ENCODE peak calls at places on chromosomes 3 and 15, in eight cellular contexts. G is endothelial cell of umbilical vein, T is right lobe of liver, F is body of pancreas, Z is stomach, D is IMR-90, C is adrenal gland, A is A549. W is an unnamed sample.

GRCh38 chr15:40367673-40368611 is 9.9 kb downstream of the DISP2 start:
- DNase-seq in A (peak), G (peak), F (peak), C (peak), Z (peak), T (peak), D (peak), W (peak)

GRCh38 chr3:38307599-38307998 is 25.5 kb downstream of the SLC22A14 start:
- DNase-seq in C (no peak), D (no peak), A (no peak), T (no peak), Z (no peak), F (no peak), G (no peak), W (no peak)

GRCh38 chr15:67601008-67601620 is 58.6 kb downstream of the MAP2K5 start:
- DNase-seq in F (no peak), G (no peak), Z (no peak), T (no peak), C (no peak), D (peak), A (no peak), W (no peak)

GRCh38 chr3:194676471-194676870 is 4.5 kb upstream of the LSG1 start:
- DNase-seq in T (no peak), C (no peak), Z (no peak), G (no peak), D (no peak), A (no peak), F (no peak), W (no peak)

GRCh38 chr3:183061431-183062172 is 37.7 kb downstream of the MCCC1 start:
- DNase-seq in G (no peak), T (no peak), F (no peak), A (no peak), D (peak), C (no peak), Z (no peak), W (no peak)

GRCh38 chr3:166634091-166634746 is 745.9 kb downstream of the ZBBX start:
- DNase-seq in Z (no peak), G (no peak), F (no peak), T (no peak), D (no peak), A (no peak), C (no peak), W (no peak)

GRCh38 chr3:149936812-149937230 is 33.9 kb downstream of the PFN2 start:
- DNase-seq in A (peak), F (peak), T (no peak), Z (peak), G (peak), C (peak), D (peak), W (peak)

GRCh38 chr15:61115679-61116078 is 113.4 kb downstream of the RORA start:
- DNase-seq in C (no peak), Z (no peak), D (peak), G (no peak), A (no peak), T (no peak), F (no peak), W (no peak)

GRCh38 chr15:46088486-46089437 is 453.9 kb downstream of the SQOR start:
- DNase-seq in T (no peak), C (no peak), A (no peak), F (no peak), Z (no peak), D (peak), G (peak), W (no peak)

GRCh38 chr15:62928242-62928995 is 114.1 kb upstream of the TPM1 start:
- DNase-seq in A (peak), D (peak), T (no peak), F (no peak), C (peak), G (peak), Z (no peak), W (no peak)

GRCh38 chr3:12993623-12994356 is 79.4 kb downstream of the IQSEC1 start:
- DNase-seq in F (peak), D (no peak), G (peak), Z (peak), C (no peak), T (no peak), A (peak), W (peak)

GRCh38 chr3:46712191-46713047 is 5.2 kb downstream of the PRSS50 start:
- DNase-seq in Z (no peak), F (no peak), C (no peak), D (no peak), A (no peak), G (no peak), T (peak), W (peak)

GRCh38 chr15:35545316-35545824 is 595 bp downstream of the DPH6 start:
- DNase-seq in Z (peak), A (peak), D (peak), F (peak), C (peak), T (no peak), G (peak), W (peak)

GRCh38 chr3:195081242-195081963 is 189.6 kb downstream of the XXYLT1 start:
- DNase-seq in F (no peak), C (no peak), G (peak), Z (peak), A (no peak), D (peak), T (peak), W (no peak)

GRCh38 chr3:47603332-47603731 is 24.7 kb upstream of the CSPG5 start:
- DNase-seq in C (no peak), T (no peak), A (no peak), Z (no peak), G (no peak), D (no peak), F (no peak), W (no peak)

GRCh38 chr3:186588619-186589018 is 18.1 kb downstream of the DNAJB11 start:
- DNase-seq in C (no peak), D (no peak), T (no peak), F (no peak), G (no peak), A (no peak), Z (no peak), W (no peak)

GRCh38 chr3:115986555-115987207 is 363.4 kb downstream of the GAP43 start:
- DNase-seq in Z (no peak), G (no peak), D (peak), C (no peak), T (no peak), F (no peak), A (peak), W (no peak)

GRCh38 chr3:43379343-43379742 is 93.0 kb downstream of the SNRK start:
- DNase-seq in Z (no peak), G (no peak), A (no peak), D (peak), C (no peak), F (no peak), T (no peak), W (peak)

GRCh38 chr3:134155456-134155855 is 95.2 kb downstream of the RYK start:
- DNase-seq in F (no peak), Z (no peak), D (no peak), T (no peak), C (no peak), A (no peak), G (no peak), W (no peak)

GRCh38 chr15:99143655-99144610 is 39.1 kb downstream of the SYNM start:
- DNase-seq in T (peak), D (peak), F (peak), Z (peak), C (peak), A (no peak), G (no peak), W (peak)

GRCh38 chr15:39202641-39203040 is 378.2 kb upstream of the THBS1 start:
- DNase-seq in C (no peak), G (no peak), A (no peak), T (no peak), D (no peak), Z (no peak), F (no peak), W (no peak)

GRCh38 chr3:81922404-81922803 is 161.0 kb upstream of the GBE1 start:
- DNase-seq in D (no peak), C (no peak), A (no peak), G (no peak), T (no peak), F (no peak), Z (no peak), W (no peak)

GRCh38 chr3:151379083-151379734 is 5.3 kb downstream of the P2RY12 start:
- DNase-seq in A (peak), C (no peak), Z (no peak), T (no peak), F (peak), D (no peak), G (peak), W (peak)

GRCh38 chr3:151933224-151933858 is 59.9 kb downstream of the SUCNR1 start:
- DNase-seq in G (no peak), D (no peak), A (no peak), T (no peak), F (no peak), Z (no peak), C (no peak), W (no peak)

GRCh38 chr3:4508048-4508981 is 15.2 kb downstream of the ITPR1 start:
- DNase-seq in T (no peak), A (no peak), Z (no peak), C (no peak), F (no peak), D (no peak), G (no peak), W (no peak)

GRCh38 chr3:23314981-23315805 is 112.1 kb downstream of the UBE2E2 start:
- DNase-seq in C (no peak), G (no peak), F (no peak), Z (no peak), T (no peak), A (no peak), D (peak), W (no peak)

GRCh38 chr15:86690566-86690965 is 610.9 kb downstream of the AGBL1 start:
- DNase-seq in T (no peak), D (no peak), A (no peak), Z (no peak), C (no peak), G (no peak), F (no peak), W (no peak)

GRCh38 chr3:182818296-182818978 is 25.1 kb downstream of the ATP11B start:
- DNase-seq in G (no peak), Z (no peak), C (no peak), D (no peak), A (no peak), F (no peak), T (no peak), W (no peak)

GRCh38 chr15:24956131-24956838 is 1.5 kb downstream of the SNRPN start:
- DNase-seq in A (peak), D (peak), G (peak), C (peak), T (peak), Z (peak), F (peak), W (peak)

GRCh38 chr15:24955549-24955929 is 752 bp downstream of the SNRPN start:
- DNase-seq in A (peak), Z (no peak), T (peak), D (no peak), G (no peak), C (peak), F (peak), W (no peak)

GRCh38 chr15:24957691-24958090 is 2.9 kb downstream of the SNRPN start:
- DNase-seq in F (no peak), G (no peak), D (no peak), C (no peak), A (no peak), T (no peak), Z (no peak), W (no peak)

GRCh38 chr15:24954783-24955548 is at the start of the genes SNRPN and SNURF:
- DNase-seq in Z (peak), G (peak), F (peak), D (peak), A (peak), T (peak), C (peak), W (peak)
- TF ChIP-seq POLR2A in Z (peak), G (peak), F (peak), D (peak), A (peak), T (peak), C (peak), W (peak)

GRCh38 chr15:47715856-47716445 is 1.4 kb upstream of the SEMA6D start:
- DNase-seq in F (peak), C (no peak), T (no peak), G (peak), A (no peak), Z (no peak), D (peak), W (no peak)
- H3K4me3 ChIP-seq in F (no peak), C (no peak), T (no peak), G (no peak), A (no peak), Z (no peak), D (peak), W (no peak)

DNA sequence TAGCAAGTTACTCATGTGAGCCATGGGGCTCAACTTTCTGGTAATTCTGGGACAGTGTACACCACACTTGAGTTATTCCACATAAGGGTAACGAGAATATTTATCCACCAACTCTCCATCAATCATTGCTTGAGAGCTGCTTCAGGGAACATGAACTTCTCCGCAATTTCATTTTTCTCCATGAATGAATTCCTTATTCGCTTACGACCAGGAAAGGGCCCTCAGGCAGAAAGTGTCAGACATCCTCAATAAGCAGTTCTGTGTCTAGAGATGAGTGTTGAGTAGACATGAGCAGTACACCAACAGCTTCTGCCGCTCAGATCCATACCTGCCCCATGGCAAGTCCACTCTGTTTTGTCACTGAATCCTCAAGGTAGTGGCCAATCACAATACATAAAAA is 24.8 kb upstream of the IQCF2 start:
- DNase-seq in G (no peak), T (no peak), Z (no peak), A (no peak), C (no peak), F (no peak), D (no peak), W (no peak)
- TF ChIP-seq POLR2A in G (no peak), T (no peak), Z (no peak), A (no peak), C (no peak), F (no peak), D (no peak), W (no peak)

GRCh38 chr3:66497982-66498671 is 2.7 kb downstream of the LRIG1 start:
- DNase-seq in C (no peak), Z (no peak), T (no peak), D (no peak), G (peak), A (no peak), F (peak), W (no peak)
- H3K4me3 ChIP-seq in C (no peak), Z (peak), T (peak), D (peak), G (peak), A (no peak), F (peak), W (peak)

GRCh38 chr3:107432013-107432515 is 54.8 kb downstream of the CCDC54 start:
- DNase-seq in G (no peak), Z (no peak), A (no peak), T (no peak), C (peak), D (peak), F (no peak), W (peak)

GRCh38 chr3:107430214-107431047 is 53.2 kb downstream of the CCDC54 start:
- DNase-seq in G (no peak), Z (no peak), A (no peak), C (peak), F (no peak), D (peak), T (no peak), W (peak)

GRCh38 chr3:107431048-107431297 is 53.7 kb downstream of the CCDC54 start:
- DNase-seq in T (no peak), D (peak), C (peak), G (peak), Z (no peak), A (no peak), F (no peak), W (peak)

GRCh38 chr3:107432646-107433045 is 55.4 kb downstream of the CCDC54 start:
- DNase-seq in T (no peak), Z (no peak), A (no peak), F (no peak), D (no peak), C (no peak), G (no peak), W (no peak)

DNA sequence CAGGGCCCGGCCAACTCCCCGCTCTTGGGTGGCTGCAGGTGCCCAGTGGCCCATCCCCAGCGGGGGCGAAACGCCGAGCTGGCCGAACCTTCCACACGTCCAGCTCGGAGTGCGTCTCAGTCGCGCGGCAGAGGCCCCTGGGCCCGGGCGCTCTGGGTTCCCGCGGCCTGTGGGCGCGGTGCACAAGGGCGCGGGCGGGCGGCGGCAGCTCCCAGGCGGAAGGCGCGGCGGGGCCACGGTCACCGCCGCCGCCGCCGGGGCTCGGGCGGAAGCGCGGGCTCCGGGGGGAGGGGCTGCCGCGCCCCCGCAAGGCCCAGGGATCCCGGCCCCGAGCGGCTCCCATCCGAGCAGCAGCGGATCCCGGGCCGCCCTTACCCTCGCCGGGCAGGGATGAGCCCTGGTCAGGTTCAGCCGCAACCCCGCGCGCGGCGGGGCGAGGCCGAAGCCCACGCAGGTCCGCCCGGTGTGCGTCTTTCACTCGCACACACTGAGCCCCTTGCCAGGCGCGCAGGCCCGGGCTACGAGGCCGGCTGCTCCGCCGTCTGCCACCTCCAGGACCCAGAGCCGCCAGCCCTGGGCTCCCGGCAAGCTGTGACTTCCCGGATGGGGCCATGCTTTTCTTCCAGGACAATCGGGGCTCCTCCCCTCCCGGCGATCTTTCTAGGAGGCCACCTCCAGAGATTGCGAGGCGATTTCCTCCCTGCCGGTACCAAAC is 54.2 kb downstream of the CCDC54 start:
- DNase-seq in T (peak), D (peak), F (peak), Z (peak), A (peak), G (peak), C (peak), W (peak)
- TF ChIP-seq POLR2A in T (peak), D (no peak), F (peak), Z (peak), A (peak), G (peak), C (peak), W (peak)

DNA sequence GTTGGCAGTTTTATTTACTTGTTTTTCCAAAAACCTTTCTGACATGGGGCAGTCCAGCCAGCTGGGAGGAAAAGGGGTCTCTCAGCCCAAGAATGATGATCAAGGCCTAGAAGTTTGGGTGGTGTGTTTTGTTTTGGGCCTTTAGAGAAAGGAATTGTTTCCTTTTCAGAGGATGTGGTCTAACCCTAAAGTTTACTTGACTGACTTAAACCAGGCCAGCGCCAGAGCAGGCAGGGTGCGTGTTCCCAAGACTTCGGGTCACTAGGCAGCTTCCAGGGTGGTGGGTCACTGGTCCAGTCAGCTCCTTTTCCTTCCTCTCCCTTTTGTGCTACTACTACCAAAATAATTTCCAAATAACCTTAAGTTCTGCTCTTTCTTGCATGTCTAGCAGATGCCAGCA is 4.9 kb downstream of the FLNB start:
- DNase-seq in C (no peak), G (no peak), F (no peak), T (no peak), Z (no peak), A (no peak), D (no peak), W (no peak)
- H3K4me3 ChIP-seq in C (no peak), G (peak), F (no peak), T (no peak), Z (peak), A (peak), D (no peak), W (no peak)

GRCh38 chr3:20039765-20040475 is at the start of gene KAT2B:
- DNase-seq in F (peak), G (peak), A (peak), C (peak), Z (peak), T (peak), D (peak), W (peak)
- TF ChIP-seq POLR2A in F (peak), G (no peak), A (no peak), C (peak), Z (peak), T (peak), D (no peak), W (peak)

GRCh38 chr3:173588547-173588946 is 191.0 kb downstream of the NLGN1 start:
- DNase-seq in G (no peak), C (no peak), A (no peak), Z (no peak), D (no peak), F (no peak), T (no peak), W (no peak)

GRCh38 chr3:173584834-173585831 is 187.6 kb downstream of the NLGN1 start:
- DNase-seq in F (peak), D (peak), T (peak), C (peak), G (peak), A (no peak), Z (no peak), W (peak)

GRCh38 chr3:173587055-173587454 is 189.5 kb downstream of the NLGN1 start:
- DNase-seq in D (no peak), F (no peak), G (no peak), Z (no peak), C (no peak), T (no peak), A (no peak), W (no peak)

GRCh38 chr3:173584093-173584833 is 186.7 kb downstream of the NLGN1 start:
- DNase-seq in G (peak), A (no peak), D (peak), C (peak), F (no peak), T (no peak), Z (no peak), W (no peak)

DNA sequence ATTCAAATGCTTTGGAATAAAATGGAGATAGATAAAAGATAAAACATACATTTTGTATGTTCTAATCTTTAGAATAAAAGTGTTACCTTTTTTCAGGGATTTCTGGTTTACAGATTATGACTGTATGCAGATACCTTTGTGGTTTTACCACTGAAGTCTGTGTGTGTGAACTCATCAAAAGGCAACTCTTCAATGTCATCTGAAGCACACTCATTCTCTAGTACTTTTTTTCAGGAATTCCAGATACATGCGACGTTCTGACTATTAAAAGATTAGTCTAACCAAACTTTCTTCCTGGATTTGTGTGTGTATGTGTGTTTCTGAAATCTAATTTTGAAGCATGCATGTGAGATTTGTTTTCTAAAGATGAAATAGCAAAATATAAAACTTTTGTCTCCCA is 188.6 kb downstream of the NLGN1 start:
- DNase-seq in A (no peak), D (peak), T (no peak), F (no peak), Z (no peak), G (peak), C (no peak), W (no peak)
- H3K4me3 ChIP-seq in A (no peak), D (no peak), T (no peak), F (no peak), Z (no peak), G (peak), C (no peak), W (no peak)

GRCh38 chr15:83067638-83067962 is 548 bp upstream of the BTBD1 start:
- DNase-seq in Z (no peak), D (no peak), A (no peak), G (no peak), T (peak), F (no peak), C (no peak), W (no peak)

GRCh38 chr15:83065431-83065830 is 1.6 kb downstream of the BTBD1 start:
- DNase-seq in F (no peak), Z (no peak), A (no peak), C (no peak), T (no peak), G (peak), D (no peak), W (no peak)

GRCh38 chr15:83068054-83068453 is 1.0 kb upstream of the BTBD1 start:
- DNase-seq in F (no peak), D (no peak), G (no peak), Z (no peak), A (no peak), T (no peak), C (no peak), W (no peak)

GRCh38 chr15:83066034-83066760 is 855 bp downstream of the BTBD1 start:
- DNase-seq in C (no peak), Z (no peak), G (peak), A (no peak), F (no peak), D (no peak), T (no peak), W (peak)

GRCh38 chr15:83066761-83067637 is at the start of gene BTBD1:
- DNase-seq in T (peak), F (peak), C (peak), A (peak), D (peak), Z (peak), G (peak), W (peak)
- TF ChIP-seq POLR2A in T (peak), F (peak), C (peak), A (peak), D (peak), Z (peak), G (peak), W (peak)